ENCODE peak calls at places on chromosomes 13 and 19, in five cellular contexts. One of them, this sample, is unnamed.

GRCh38 chr13:25112856-25113255 is 16.9 kb downstream of the PABPC3 start:
- DNase-seq in psoas muscle: no peak
- DNase-seq in left ventricle myocardium inferior: no peak
- DNase-seq in GM23338: no peak
- DNase-seq in PC-3: no peak
- DNase-seq in this sample: no peak

GRCh38 chr13:71320452-71320851 is 546.6 kb downstream of the DACH1 start:
- DNase-seq in psoas muscle: no peak
- DNase-seq in left ventricle myocardium inferior: no peak
- DNase-seq in GM23338: peak; percentile 64
- DNase-seq in PC-3: peak; percentile 38
- DNase-seq in this sample: peak; percentile 41

GRCh38 chr13:79283742-79284141 is 122.3 kb downstream of the RBM26 start:
- DNase-seq in psoas muscle: no peak
- DNase-seq in left ventricle myocardium inferior: no peak
- DNase-seq in GM23338: no peak
- DNase-seq in PC-3: no peak
- DNase-seq in this sample: no peak

GRCh38 chr19:56222901-56223300 is 20.8 kb downstream of the ZSCAN5C start:
- DNase-seq in psoas muscle: no peak
- DNase-seq in left ventricle myocardium inferior: no peak
- DNase-seq in GM23338: no peak
- DNase-seq in PC-3: no peak
- DNase-seq in this sample: no peak

GRCh38 chr13:109700176-109700575 is 86.2 kb downstream of the IRS2 start:
- DNase-seq in psoas muscle: peak; percentile 78
- DNase-seq in left ventricle myocardium inferior: peak; percentile 83
- DNase-seq in GM23338: no peak
- DNase-seq in PC-3: peak; percentile 30
- DNase-seq in this sample: peak; percentile 94

GRCh38 chr13:100434010-100434763 is 154.4 kb downstream of the GGACT start:
- DNase-seq in psoas muscle: no peak
- DNase-seq in left ventricle myocardium inferior: no peak
- DNase-seq in GM23338: no peak
- DNase-seq in PC-3: peak; percentile 30
- DNase-seq in this sample: no peak

GRCh38 chr13:47027797-47028437 is 131.1 kb upstream of the HTR2A start:
- DNase-seq in psoas muscle: no peak
- DNase-seq in left ventricle myocardium inferior: no peak
- DNase-seq in GM23338: no peak
- DNase-seq in PC-3: no peak
- DNase-seq in this sample: no peak

GRCh38 chr19:33953023-33953422 is 156.4 kb downstream of the KCTD15 start:
- DNase-seq in psoas muscle: no peak
- DNase-seq in left ventricle myocardium inferior: no peak
- DNase-seq in GM23338: no peak
- DNase-seq in PC-3: no peak
- DNase-seq in this sample: no peak

GRCh38 chr13:53124568-53125094 is 96.0 kb downstream of the OLFM4 start:
- DNase-seq in psoas muscle: no peak
- DNase-seq in left ventricle myocardium inferior: no peak
- DNase-seq in GM23338: no peak
- DNase-seq in PC-3: no peak
- DNase-seq in this sample: no peak

GRCh38 chr19:33052352-33052972 is 12.2 kb downstream of the RHPN2 start:
- DNase-seq in psoas muscle: no peak
- DNase-seq in left ventricle myocardium inferior: no peak
- DNase-seq in GM23338: no peak
- DNase-seq in PC-3: peak; percentile 78
- DNase-seq in this sample: no peak

GRCh38 chr13:78060966-78061365 is 142.3 kb upstream of the EDNRB start:
- DNase-seq in psoas muscle: no peak
- DNase-seq in left ventricle myocardium inferior: no peak
- DNase-seq in GM23338: no peak
- DNase-seq in PC-3: no peak
- DNase-seq in this sample: peak; percentile 10

GRCh38 chr19:34319785-34320184 is 45.2 kb upstream of the GPI start:
- DNase-seq in psoas muscle: peak; percentile 74
- DNase-seq in left ventricle myocardium inferior: no peak
- DNase-seq in GM23338: no peak
- DNase-seq in PC-3: no peak
- DNase-seq in this sample: no peak

GRCh38 chr19:10019246-10019645 is 6.0 kb downstream of the RDH8 start:
- DNase-seq in psoas muscle: no peak
- DNase-seq in left ventricle myocardium inferior: no peak
- DNase-seq in GM23338: no peak
- DNase-seq in PC-3: no peak
- DNase-seq in this sample: no peak

GRCh38 chr13:48562296-48563066 is 29.6 kb upstream of the RCBTB2 start:
- DNase-seq in psoas muscle: no peak
- DNase-seq in left ventricle myocardium inferior: no peak
- DNase-seq in GM23338: no peak
- DNase-seq in PC-3: peak; percentile 55
- DNase-seq in this sample: no peak

GRCh38 chr13:113047587-113047986 is 58.0 kb upstream of the F7 start:
- DNase-seq in psoas muscle: peak; percentile 30
- DNase-seq in left ventricle myocardium inferior: no peak
- DNase-seq in GM23338: no peak
- DNase-seq in PC-3: no peak
- DNase-seq in this sample: no peak

GRCh38 chr13:72648513-72649065 is 78.8 kb downstream of the MZT1 start:
- DNase-seq in psoas muscle: no peak
- DNase-seq in left ventricle myocardium inferior: no peak
- DNase-seq in GM23338: peak; percentile 68
- DNase-seq in PC-3: peak; percentile 6
- DNase-seq in this sample: no peak

GRCh38 chr19:35565016-35565856 is 1.8 kb upstream of the ATP4A start:
- DNase-seq in psoas muscle: no peak
- DNase-seq in left ventricle myocardium inferior: no peak
- DNase-seq in GM23338: no peak
- DNase-seq in PC-3: no peak
- DNase-seq in this sample: no peak

GRCh38 chr19:35365303-35365702 is 5.6 kb upstream of the GPR42 start:
- DNase-seq in psoas muscle: no peak
- DNase-seq in left ventricle myocardium inferior: no peak
- DNase-seq in GM23338: no peak
- DNase-seq in PC-3: no peak
- DNase-seq in this sample: no peak

GRCh38 chr13:72651196-72651595 is 76.2 kb downstream of the MZT1 start:
- DNase-seq in psoas muscle: no peak
- DNase-seq in left ventricle myocardium inferior: no peak
- DNase-seq in GM23338: peak; percentile 50
- DNase-seq in PC-3: peak; percentile 27
- DNase-seq in this sample: peak; percentile 19

GRCh38 chr19:34430738-34431625 is 2.8 kb downstream of the UBA2 start:
- DNase-seq in psoas muscle: no peak
- DNase-seq in left ventricle myocardium inferior: no peak
- DNase-seq in GM23338: peak; percentile 83
- DNase-seq in PC-3: peak; percentile 59
- DNase-seq in this sample: peak; percentile 54

GRCh38 chr13:76884167-76884566 is 2.0 kb downstream of the KCTD12 start:
- DNase-seq in psoas muscle: peak; percentile 54
- DNase-seq in left ventricle myocardium inferior: peak; percentile 27
- DNase-seq in GM23338: peak; percentile 77
- DNase-seq in PC-3: no peak
- DNase-seq in this sample: peak; percentile 61

GRCh38 chr13:76878043-76878442 is 8.2 kb downstream of the KCTD12 start:
- DNase-seq in psoas muscle: no peak
- DNase-seq in left ventricle myocardium inferior: no peak
- DNase-seq in GM23338: no peak
- DNase-seq in PC-3: no peak
- DNase-seq in this sample: no peak

GRCh38 chr13:76879211-76879875 is 6.9 kb downstream of the KCTD12 start:
- DNase-seq in psoas muscle: peak; percentile 77
- DNase-seq in left ventricle myocardium inferior: peak; percentile 66
- DNase-seq in GM23338: no peak
- DNase-seq in PC-3: peak; percentile 65
- DNase-seq in this sample: no peak

GRCh38 chr13:76882431-76882830 is 3.8 kb downstream of the KCTD12 start:
- DNase-seq in psoas muscle: no peak
- DNase-seq in left ventricle myocardium inferior: no peak
- DNase-seq in GM23338: no peak
- DNase-seq in PC-3: no peak
- DNase-seq in this sample: no peak

GRCh38 chr13:76879876-76880270 is 6.3 kb downstream of the KCTD12 start:
- DNase-seq in psoas muscle: no peak
- DNase-seq in left ventricle myocardium inferior: no peak
- DNase-seq in GM23338: no peak
- DNase-seq in PC-3: no peak
- DNase-seq in this sample: no peak
- H3K36me3 ChIP-seq in psoas muscle: no peaks in the 10 kb centered on the region
- H3K36me3 ChIP-seq in left ventricle myocardium inferior: no peaks in the 10 kb centered on the region
- H3K36me3 ChIP-seq in GM23338: no peaks in the 10 kb centered on the region
- H3K36me3 ChIP-seq in PC-3: no peaks in the 10 kb centered on the region
- H3K36me3 ChIP-seq in this sample: no peaks in the 10 kb centered on the region

DNA sequence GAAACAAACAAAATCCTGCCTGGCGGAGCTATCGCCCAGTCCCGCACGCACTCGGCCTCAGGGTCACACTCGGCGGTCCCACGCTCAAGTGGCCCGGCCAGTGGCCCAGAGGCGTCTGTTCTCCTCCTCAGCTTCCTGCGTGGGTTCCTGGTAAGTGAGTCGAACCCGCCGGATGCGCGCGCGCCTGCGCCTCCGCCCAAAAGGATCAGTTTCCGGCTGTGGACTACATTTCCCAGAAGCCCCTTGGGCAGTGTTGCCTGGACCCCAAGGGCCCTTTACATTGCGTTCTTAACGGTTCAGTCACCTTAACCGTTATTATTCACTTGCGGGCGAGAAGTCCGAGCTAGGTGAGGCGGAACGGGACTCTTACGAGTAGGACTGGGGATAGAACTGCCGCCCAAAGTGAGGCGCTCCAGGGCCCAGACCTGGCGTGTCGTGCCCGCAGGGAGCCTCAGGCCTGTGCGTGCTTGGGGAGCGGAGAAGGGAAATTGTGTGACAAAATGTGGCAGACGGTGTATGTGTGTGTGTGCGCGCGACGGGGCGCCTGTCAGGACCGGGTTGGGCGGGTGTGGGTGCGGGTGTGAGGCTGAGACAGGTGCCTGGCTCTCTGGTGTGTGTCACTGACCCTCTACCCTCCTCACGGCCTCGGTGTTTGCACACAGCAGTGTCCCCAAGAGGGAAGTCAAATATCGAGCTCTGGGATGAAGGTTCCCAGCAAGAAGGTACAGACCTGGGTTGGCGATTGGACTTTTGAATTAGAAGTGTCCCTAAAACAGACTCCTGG is at the start of gene ZNF546:
- DNase-seq in psoas muscle: peak; percentile 94
- DNase-seq in left ventricle myocardium inferior: peak; percentile 92
- DNase-seq in GM23338: peak; percentile 90
- DNase-seq in PC-3: peak; percentile 78
- DNase-seq in this sample: peak; percentile 90
- H3K36me3 ChIP-seq in psoas muscle: peaks cover 31% of the 10 kb centered on the region
- H3K36me3 ChIP-seq in left ventricle myocardium inferior: peaks cover 15% of the 10 kb centered on the region
- H3K36me3 ChIP-seq in GM23338: peaks cover 5% of the 10 kb centered on the region
- H3K36me3 ChIP-seq in PC-3: peaks cover 7% of the 10 kb centered on the region
- H3K36me3 ChIP-seq in this sample: no peaks in the 10 kb centered on the region

DNA sequence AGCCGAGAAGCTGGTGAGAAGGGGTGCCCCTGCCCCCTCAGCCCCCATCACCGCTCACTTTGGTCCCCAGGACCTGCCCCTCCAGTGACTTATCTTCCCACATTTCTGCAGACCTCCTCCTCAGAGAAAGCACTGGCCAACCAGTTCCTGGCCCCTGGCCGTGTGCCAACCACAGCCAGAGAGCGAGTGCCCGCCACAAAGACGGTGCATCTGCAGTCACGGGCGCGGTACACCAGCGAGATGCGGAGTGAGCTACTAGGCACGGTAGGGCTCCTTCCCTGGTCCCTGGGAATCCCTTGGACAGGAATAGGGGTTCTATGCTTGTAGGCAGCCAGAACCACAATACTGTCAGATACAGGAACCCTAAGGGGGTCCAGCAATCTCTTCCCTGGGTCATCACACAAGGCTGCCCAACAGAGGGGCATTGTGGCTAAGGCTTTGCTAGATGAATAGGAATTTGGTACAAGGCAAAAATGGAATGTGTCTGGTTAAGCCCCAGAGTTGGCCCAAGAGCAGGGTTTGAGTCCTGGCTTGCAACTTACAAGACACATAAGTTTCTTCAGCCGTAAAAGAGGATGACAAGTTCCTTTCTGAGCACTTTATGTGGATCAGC is 1.0 kb downstream of the USE1 start:
- DNase-seq in psoas muscle: no peak
- DNase-seq in left ventricle myocardium inferior: no peak
- DNase-seq in GM23338: no peak
- DNase-seq in PC-3: no peak
- DNase-seq in this sample: no peak
- H3K36me3 ChIP-seq in psoas muscle: peaks cover 36% of the 10 kb centered on the region
- H3K36me3 ChIP-seq in left ventricle myocardium inferior: peaks cover 58% of the 10 kb centered on the region
- H3K36me3 ChIP-seq in GM23338: peaks cover 5% of the 10 kb centered on the region
- H3K36me3 ChIP-seq in PC-3: peaks cover 7% of the 10 kb centered on the region
- H3K36me3 ChIP-seq in this sample: no peaks in the 10 kb centered on the region

DNA sequence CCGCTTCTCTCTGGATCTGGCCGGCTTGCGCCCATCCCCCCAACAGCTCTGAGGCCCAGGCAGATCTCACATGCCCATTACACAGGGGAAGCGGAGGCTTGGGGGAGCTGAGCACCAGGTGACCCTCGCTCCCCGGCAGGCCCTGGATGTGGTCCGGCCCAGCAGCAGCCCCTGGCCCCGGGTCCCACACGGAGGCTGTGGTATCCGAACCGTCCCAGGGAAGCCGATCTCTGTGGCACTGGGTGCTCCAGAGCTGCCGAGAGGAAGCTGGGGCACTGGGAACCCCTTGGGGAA is 27.7 kb downstream of the SBNO2 start:
- DNase-seq in psoas muscle: peak; percentile 39
- DNase-seq in left ventricle myocardium inferior: no peak
- DNase-seq in GM23338: no peak
- DNase-seq in PC-3: no peak
- DNase-seq in this sample: no peak
- H3K36me3 ChIP-seq in psoas muscle: peaks cover 47% of the 10 kb centered on the region
- H3K36me3 ChIP-seq in left ventricle myocardium inferior: peaks cover 39% of the 10 kb centered on the region
- H3K36me3 ChIP-seq in GM23338: peaks cover 3% of the 10 kb centered on the region
- H3K36me3 ChIP-seq in PC-3: peaks cover 21% of the 10 kb centered on the region
- H3K36me3 ChIP-seq in this sample: peaks cover 14% of the 10 kb centered on the region

DNA sequence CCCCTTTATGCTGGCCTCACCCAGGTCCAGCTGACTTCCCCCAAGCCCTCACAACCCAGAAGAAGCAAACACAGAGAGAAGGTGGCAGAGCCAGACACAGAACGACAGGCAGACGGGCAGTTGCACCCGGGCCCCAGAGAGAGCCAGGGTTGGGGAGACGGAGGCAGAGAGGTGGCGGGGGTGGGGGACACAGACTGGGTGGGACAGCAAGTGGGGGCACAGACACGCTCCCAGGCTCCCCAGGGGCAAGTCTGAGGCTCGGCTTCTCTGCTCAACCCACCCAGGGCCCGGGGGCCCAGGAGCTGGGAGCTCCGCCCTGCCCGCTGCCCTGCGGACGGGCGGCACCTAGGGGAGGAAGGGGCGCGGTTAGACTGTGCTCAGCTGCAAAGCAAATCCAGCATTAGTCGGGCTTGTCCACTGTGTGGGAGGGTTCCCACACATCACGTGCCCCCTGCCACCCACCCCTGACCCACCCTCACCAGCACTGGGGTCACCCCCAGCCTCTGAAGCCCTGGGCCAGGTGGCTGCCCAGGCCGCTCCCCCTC is 31.3 kb upstream of the ASF1B start:
- DNase-seq in psoas muscle: no peak
- DNase-seq in left ventricle myocardium inferior: no peak
- DNase-seq in GM23338: no peak
- DNase-seq in PC-3: no peak
- DNase-seq in this sample: no peak
- H3K36me3 ChIP-seq in psoas muscle: no peaks in the 10 kb centered on the region
- H3K36me3 ChIP-seq in left ventricle myocardium inferior: peaks cover 37% of the 10 kb centered on the region
- H3K36me3 ChIP-seq in GM23338: peaks cover 12% of the 10 kb centered on the region
- H3K36me3 ChIP-seq in PC-3: peaks cover 18% of the 10 kb centered on the region
- H3K36me3 ChIP-seq in this sample: peaks cover 41% of the 10 kb centered on the region

GRCh38 chr19:43598445-43599240 is 2.2 kb downstream of the ZNF576 start:
- DNase-seq in psoas muscle: no peak
- DNase-seq in left ventricle myocardium inferior: no peak
- DNase-seq in GM23338: no peak
- DNase-seq in PC-3: no peak
- DNase-seq in this sample: no peak
- H3K36me3 ChIP-seq in psoas muscle: peaks cover 58% of the 10 kb centered on the region
- H3K36me3 ChIP-seq in left ventricle myocardium inferior: peaks cover 38% of the 10 kb centered on the region
- H3K36me3 ChIP-seq in GM23338: peaks cover 7% of the 10 kb centered on the region
- H3K36me3 ChIP-seq in PC-3: no peaks in the 10 kb centered on the region
- H3K36me3 ChIP-seq in this sample: peaks cover 13% of the 10 kb centered on the region

This sample was measured in BE2C.